ENCODE peak calls at places on chromosomes 4 and X, in seven cellular contexts. P is neural progenitor cell, U is hepatocyte, A is foreskin fibroblast, J is lower leg skin, E is GM23338, Y is mammary epithelial cell. Z is an unnamed sample.

GRCh38 chrX:1261285-1261684 is 7.3 kb upstream of the CSF2RA start:
- DNase-seq in U (no peak), Y (no peak), P (peak), J (no peak), A (no peak), E (peak), Z (no peak)

GRCh38 chrX:143633530-143634372 is 2.1 kb downstream of the SLITRK4 start:
- DNase-seq in Y (no peak), A (no peak), E (peak), J (no peak), P (peak), U (peak), Z (no peak)

GRCh38 chr4:169404959-169405358 is 134.2 kb upstream of the SH3RF1 start:
- DNase-seq in J (no peak), P (no peak), E (peak), U (no peak), A (peak), Y (peak), Z (no peak)

GRCh38 chrX:8245411-8245810 is 74.3 kb upstream of the VCX2 start:
- DNase-seq in J (no peak), U (no peak), E (peak), Y (no peak), A (no peak), P (peak), Z (no peak)

GRCh38 chr4:48331577-48332340 is 9.6 kb upstream of the SLAIN2 start:
- DNase-seq in J (no peak), Y (peak), E (no peak), A (peak), U (peak), P (no peak), Z (no peak)

GRCh38 chrX:153794897-153795816 is 689 bp downstream of the SSR4 start:
- DNase-seq in Y (no peak), A (no peak), J (no peak), E (no peak), U (no peak), P (peak), Z (no peak)

GRCh38 chrX:17413228-17413627 is 38.2 kb downstream of the NHS start:
- DNase-seq in J (no peak), E (no peak), A (peak), P (no peak), U (no peak), Y (peak), Z (no peak)

GRCh38 chr4:182881928-182882327 is 35.3 kb downstream of the DCTD start:
- DNase-seq in P (no peak), U (no peak), E (no peak), A (no peak), J (no peak), Y (no peak), Z (no peak)

GRCh38 chr4:15325987-15326386 is 101.8 kb upstream of the C1QTNF7 start:
- DNase-seq in A (no peak), U (no peak), Y (no peak), E (no peak), P (no peak), J (no peak), Z (no peak)

GRCh38 chr4:15331930-15332329 is 95.9 kb upstream of the C1QTNF7 start:
- DNase-seq in J (no peak), E (no peak), Y (no peak), A (no peak), U (peak), P (no peak), Z (no peak)

GRCh38 chr4:15322016-15322415 is 105.8 kb upstream of the C1QTNF7 start:
- DNase-seq in U (no peak), J (no peak), A (no peak), P (no peak), E (no peak), Y (no peak), Z (no peak)

GRCh38 chr4:15332377-15332776 is 95.5 kb upstream of the C1QTNF7 start:
- DNase-seq in J (no peak), A (no peak), U (no peak), Y (no peak), P (no peak), E (no peak), Z (no peak)

DNA sequence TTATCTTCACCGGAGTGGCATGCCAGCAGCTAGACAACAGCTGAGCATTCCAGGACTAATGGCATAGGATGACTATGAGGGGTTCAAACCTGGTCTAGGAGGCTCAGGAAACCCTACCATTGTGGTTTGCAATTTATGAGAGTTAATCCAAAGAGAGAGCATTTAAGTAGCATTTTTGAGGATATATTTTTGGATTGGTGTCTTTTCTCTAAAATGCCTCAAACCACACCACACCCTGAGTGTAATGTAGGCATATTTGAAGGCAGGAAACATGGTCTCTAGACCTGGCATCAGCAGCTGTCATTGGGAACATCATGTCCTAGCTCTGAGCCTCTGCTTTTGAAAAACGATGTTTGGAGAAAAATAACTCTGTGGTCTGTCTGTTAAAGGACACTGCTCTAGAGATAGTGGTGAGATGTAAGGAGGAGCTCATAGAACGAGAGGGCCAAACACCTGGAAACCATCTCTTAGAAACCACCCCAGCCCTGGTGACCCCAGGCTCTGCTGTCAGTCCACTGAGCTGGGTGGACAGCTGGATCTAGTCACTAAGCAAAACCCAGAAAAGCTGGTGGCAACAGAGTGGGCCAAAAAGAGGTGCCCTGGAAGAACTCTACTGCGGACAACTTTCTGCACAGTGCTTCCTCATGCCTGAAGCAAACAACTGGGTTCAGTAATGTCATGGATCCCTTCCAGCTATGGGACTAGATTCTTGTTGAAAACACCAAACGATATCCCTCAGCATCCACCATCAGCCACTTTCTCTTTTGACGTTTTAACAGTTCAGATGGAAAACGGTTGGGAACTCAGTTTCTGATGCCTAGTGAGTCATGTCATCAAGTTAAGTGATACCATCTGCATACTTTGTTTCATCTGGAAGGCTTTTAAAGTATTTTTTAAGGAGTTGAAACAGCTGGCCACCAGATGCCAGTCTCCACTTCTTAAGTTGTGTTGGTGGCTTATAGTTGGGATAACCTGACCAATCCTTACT is 100.2 kb upstream of the C1QTNF7 start:
- DNase-seq in J (peak), E (no peak), P (no peak), Y (no peak), A (peak), U (peak), Z (no peak)
- H3K4me3 ChIP-seq in J (no peak), E (no peak), P (no peak), Y (no peak), A (no peak), U (no peak), Z (no peak)

DNA sequence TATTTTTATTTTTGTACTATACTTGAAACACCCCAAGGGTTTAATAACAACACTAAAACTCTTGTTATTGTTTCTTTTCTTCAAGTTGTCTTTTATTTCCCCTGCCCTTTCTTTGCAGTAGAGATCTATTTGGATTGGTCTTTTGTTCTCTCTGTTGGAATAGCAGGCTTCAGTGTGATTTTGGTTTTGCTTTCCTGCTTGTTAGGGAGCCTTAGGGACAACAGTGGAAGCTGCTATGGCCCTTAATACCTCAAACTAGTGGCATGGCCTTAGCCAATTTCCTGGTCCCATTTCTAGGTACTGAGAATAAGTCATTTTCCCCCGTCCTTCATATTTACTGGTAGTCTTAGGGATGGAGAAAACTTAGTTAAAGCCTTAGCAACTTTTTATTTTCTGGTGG is 535.4 kb upstream of the NDST4 start:
- DNase-seq in E (no peak), P (peak), A (no peak), U (no peak), J (no peak), Y (no peak), Z (no peak)
- H3K4me3 ChIP-seq in E (no peak), P (no peak), A (no peak), U (no peak), J (no peak), Y (no peak), Z (no peak)

GRCh38 chr4:88697113-88697512 is 516 bp downstream of the NAP1L5 start:
- DNase-seq in P (no peak), J (no peak), A (no peak), E (no peak), U (no peak), Y (no peak), Z (no peak)

GRCh38 chr4:88698539-88698938 is 910 bp upstream of the NAP1L5 start:
- DNase-seq in E (no peak), P (no peak), U (no peak), A (no peak), Y (no peak), J (no peak), Z (no peak)

GRCh38 chr4:88697588-88698329 is at the start of gene NAP1L5:
- DNase-seq in J (peak), E (peak), A (peak), P (peak), Y (peak), U (peak), Z (peak)

GRCh38 chr4:88693792-88694191 is 3.8 kb downstream of the NAP1L5 start:
- DNase-seq in U (no peak), J (no peak), Y (no peak), E (no peak), P (no peak), A (no peak), Z (no peak)

DNA sequence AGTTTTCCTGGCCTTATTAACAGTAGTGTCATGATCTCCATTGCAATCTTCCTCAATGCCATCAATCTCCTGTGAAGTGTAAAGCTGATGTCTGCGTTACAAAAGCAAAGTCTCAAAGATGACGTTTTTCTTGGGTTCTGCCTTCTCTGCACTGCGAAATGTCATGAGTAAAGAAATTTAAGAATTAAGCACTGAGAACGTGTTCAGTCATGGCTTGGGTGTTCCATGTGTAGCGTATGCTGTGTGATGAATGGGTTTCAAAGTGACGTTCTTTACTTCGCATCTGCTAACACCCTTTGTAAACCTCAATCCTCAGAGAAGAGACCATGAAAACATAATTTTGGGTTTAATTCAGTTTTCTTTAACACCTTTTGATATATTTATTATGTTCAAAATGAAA is 1.0 kb downstream of the NAP1L5 start:
- DNase-seq in U (no peak), A (no peak), E (no peak), P (no peak), Y (no peak), J (no peak), Z (no peak)
- H3K4me3 ChIP-seq in U (peak), A (peak), E (peak), P (peak), Y (no peak), J (no peak), Z (peak)

DNA sequence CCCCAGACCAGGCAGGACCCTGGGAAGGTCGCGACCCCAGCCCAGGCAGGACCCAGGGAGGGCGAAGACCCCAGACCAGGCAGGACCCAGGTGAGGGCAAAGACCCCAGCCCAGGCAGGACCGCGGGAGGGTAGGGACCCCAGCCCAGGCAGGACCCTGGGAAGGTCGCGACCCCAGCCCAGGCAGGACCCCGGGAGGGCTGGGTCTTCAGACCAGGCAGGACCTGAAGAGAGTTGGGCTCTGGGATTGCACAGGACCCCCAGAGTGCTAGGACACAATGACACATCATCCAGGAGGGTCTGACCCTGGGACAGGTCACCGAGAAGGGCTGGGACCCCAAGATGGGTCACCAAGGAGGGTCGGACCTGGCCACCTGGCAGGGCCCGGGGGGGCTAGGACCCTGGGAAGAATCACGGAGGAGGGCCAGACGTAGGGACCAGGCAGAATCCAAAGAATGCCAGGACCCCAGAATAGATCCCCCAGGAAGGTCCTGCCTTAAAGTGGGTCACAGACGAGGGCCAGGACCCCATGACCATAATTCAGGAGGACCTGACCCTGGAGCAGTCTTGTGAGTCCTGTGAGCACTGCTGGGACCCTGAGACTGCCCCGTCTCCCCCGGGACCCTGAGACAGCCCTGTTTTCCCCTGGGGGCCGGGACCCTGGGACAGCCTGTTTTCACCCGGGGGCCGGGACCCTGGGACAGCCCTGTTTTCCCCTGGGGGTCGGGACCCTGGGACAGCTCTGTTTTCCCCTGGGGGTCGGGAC is 1.4 kb downstream of the PCGF3 start:
- DNase-seq in U (no peak), Y (no peak), J (no peak), A (no peak), P (no peak), E (no peak), Z (no peak)
- H3K4me3 ChIP-seq in U (peak), Y (peak), J (no peak), A (peak), P (peak), E (peak), Z (no peak)

GRCh38 chrX:22056235-22056634 is 24.1 kb downstream of the PHEX start:
- DNase-seq in P (no peak), A (no peak), E (no peak), U (no peak), Y (no peak), J (no peak), Z (no peak)

GRCh38 chrX:22060451-22060940 is 28.4 kb downstream of the PHEX start:
- DNase-seq in P (no peak), U (no peak), A (no peak), Y (peak), J (no peak), E (no peak), Z (no peak)

GRCh38 chrX:22059800-22060199 is 27.7 kb downstream of the PHEX start:
- DNase-seq in E (no peak), U (no peak), Y (no peak), J (no peak), A (no peak), P (no peak), Z (no peak)

GRCh38 chrX:22060952-22061351 is 28.8 kb downstream of the PHEX start:
- DNase-seq in J (no peak), A (no peak), Y (no peak), P (no peak), E (no peak), U (no peak), Z (no peak)

DNA sequence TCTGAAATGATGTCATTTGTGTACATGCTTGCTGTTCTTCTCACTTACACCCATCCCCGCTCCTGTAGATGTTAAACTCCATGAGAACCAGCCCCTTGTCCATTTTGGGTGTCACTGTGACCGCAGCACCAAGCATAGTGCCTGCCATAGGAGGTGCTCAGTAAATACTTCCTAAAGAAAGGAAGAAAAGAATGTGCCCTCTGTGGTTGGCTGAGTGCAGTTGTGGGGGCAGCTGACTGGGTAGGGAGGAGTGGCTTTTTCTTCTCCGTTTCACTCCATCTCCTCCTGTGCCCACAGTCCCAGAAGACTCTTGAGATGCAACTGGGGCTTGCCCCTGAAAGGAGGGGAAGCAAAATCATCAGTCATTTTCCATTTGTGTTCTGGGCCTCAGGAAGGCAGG is 25.5 kb downstream of the PHEX start:
- DNase-seq in E (no peak), P (no peak), Y (no peak), U (no peak), A (no peak), J (no peak), Z (no peak)
- H3K4me3 ChIP-seq in E (no peak), P (no peak), Y (no peak), U (no peak), A (no peak), J (no peak), Z (no peak)

DNA sequence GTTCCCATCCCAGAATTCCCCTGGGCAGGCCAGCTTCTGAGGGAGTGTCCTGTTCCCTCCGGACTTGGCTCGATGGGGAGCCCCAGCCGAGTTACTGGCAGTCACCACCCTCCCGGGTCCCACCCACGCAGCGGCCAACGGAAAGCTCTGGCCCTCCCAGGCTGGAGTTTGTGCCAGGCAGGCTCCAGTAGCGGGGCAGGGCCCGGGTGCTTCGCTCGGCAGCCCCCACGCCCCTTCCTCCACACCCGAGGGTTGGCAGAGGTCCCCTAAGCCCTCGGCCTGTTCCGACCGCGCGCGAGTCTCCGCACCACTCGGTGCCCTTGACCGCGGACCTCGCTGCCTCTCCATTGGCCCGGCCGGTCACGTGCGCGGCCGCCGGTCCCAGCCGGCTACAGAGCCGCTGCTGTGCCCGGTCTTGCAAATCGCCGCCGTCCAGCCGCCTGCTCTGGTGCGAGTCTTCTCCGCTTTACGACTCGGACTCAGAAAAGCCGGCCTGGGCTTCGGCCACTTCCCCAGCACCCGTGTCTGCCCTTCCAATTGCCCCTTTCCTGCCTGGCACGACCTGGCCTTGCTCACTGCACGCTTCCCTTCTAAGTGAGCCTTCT is 20.8 kb upstream of the MTM1 start:
- DNase-seq in P (peak), Y (no peak), U (peak), E (peak), J (peak), A (peak), Z (no peak)
- H3K4me3 ChIP-seq in P (peak), Y (peak), U (no peak), E (peak), J (no peak), A (peak), Z (peak)

DNA sequence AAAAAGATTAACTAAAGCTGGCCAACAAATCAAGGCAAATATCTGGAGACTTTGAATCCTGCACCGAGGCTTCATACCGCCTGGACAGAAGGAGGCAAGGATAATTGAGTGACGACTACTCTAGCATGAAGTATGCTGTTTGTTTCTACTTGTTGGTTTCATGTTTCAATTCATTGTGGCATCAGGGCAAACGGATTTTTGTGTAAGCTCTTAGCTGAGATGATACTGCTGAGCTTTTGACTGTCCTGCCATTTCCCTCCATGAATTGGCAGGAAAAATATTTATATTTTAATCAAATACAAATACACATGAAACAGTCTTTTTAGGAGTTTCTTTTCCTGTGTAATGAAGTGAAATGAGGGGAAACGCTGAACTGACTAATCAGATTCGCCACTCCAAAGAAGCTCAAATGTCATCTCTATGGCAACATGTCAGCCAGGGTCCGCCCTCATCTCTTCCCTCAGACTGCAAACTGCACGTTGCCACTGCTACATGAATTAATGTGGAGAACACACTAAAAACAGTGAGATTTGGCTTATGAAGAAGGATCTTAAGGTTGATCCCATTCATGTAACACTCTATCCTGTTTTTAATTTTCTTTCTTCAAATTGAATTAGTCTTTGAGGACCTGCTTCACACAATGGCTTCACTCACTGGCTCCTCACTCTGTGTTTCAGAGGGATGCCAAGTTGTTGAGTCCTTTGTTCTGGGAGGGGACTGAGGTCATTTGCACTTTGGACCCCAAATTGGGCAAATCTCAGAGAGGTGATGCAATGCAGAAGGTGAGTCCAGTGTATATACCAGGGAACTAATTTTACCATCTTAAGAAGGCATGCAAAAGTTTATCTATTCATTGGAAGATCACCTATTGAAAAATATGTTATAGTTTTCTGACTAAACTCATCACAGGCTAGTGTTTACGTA is 149.6 kb upstream of the MID1 start:
- DNase-seq in E (peak), A (peak), P (peak), J (no peak), U (peak), Y (no peak), Z (no peak)
- H3K4me3 ChIP-seq in E (peak), A (peak), P (peak), J (no peak), U (no peak), Y (no peak), Z (no peak)